ENCODE peak calls at places on chromosomes 6 and 20, in four cellular contexts. One of them, this sample, is unnamed.

GRCh38 chr20:2297352-2297717 is 1.5 kb downstream of the TGM3 start:
- DNase-seq in vagina: no peak
- DNase-seq in stomach: no peak
- DNase-seq in breast epithelium: no peak
- DNase-seq in this sample: no peak

GRCh38 chr20:25237610-25238318 is 10.1 kb upstream of the PYGB start:
- DNase-seq in breast epithelium: no peak
- DNase-seq in stomach: no peak
- DNase-seq in vagina: no peak
- DNase-seq in this sample: peak

GRCh38 chr6:15593798-15594197 is 69.0 kb downstream of the DTNBP1 start:
- DNase-seq in stomach: no peak
- DNase-seq in vagina: no peak
- DNase-seq in breast epithelium: no peak
- DNase-seq in this sample: no peak

GRCh38 chr20:47380481-47380880 is 24.0 kb upstream of the ZMYND8 start:
- DNase-seq in vagina: no peak
- DNase-seq in breast epithelium: no peak
- DNase-seq in stomach: no peak
- DNase-seq in this sample: no peak

GRCh38 chr6:159978291-159979135 is 9.6 kb downstream of the IGF2R start:
- DNase-seq in stomach: no peak
- DNase-seq in vagina: no peak
- DNase-seq in breast epithelium: no peak
- DNase-seq in this sample: peak

GRCh38 chr20:50726955-50727791 is 4.2 kb upstream of the PARD6B start:
- DNase-seq in vagina: no peak
- DNase-seq in stomach: no peak
- DNase-seq in breast epithelium: no peak
- DNase-seq in this sample: no peak

GRCh38 chr20:23152308-23152892 is 66.3 kb upstream of the CD93 start:
- DNase-seq in stomach: peak
- DNase-seq in breast epithelium: no peak
- DNase-seq in vagina: peak
- DNase-seq in this sample: peak

GRCh38 chr20:44187054-44187762 is at the start of gene JPH2:
- DNase-seq in vagina: no peak
- DNase-seq in breast epithelium: peak
- DNase-seq in stomach: peak
- DNase-seq in this sample: peak

GRCh38 chr20:56202493-56203077 is 45.9 kb upstream of the MC3R start:
- DNase-seq in stomach: no peak
- DNase-seq in vagina: no peak
- DNase-seq in breast epithelium: no peak
- DNase-seq in this sample: no peak

GRCh38 chr6:162184465-162184864 is 543.1 kb downstream of the PRKN start:
- DNase-seq in breast epithelium: no peak
- DNase-seq in vagina: no peak
- DNase-seq in stomach: no peak
- DNase-seq in this sample: no peak

GRCh38 chr20:46350201-46350985 is 42.1 kb upstream of the CDH22 start:
- DNase-seq in breast epithelium: no peak
- DNase-seq in stomach: no peak
- DNase-seq in vagina: no peak
- DNase-seq in this sample: no peak

GRCh38 chr20:31990958-31991705 is 19.1 kb upstream of the CCM2L start:
- DNase-seq in breast epithelium: no peak
- DNase-seq in stomach: no peak
- DNase-seq in vagina: no peak
- DNase-seq in this sample: no peak

GRCh38 chr6:44868335-44868668 is 459.8 kb upstream of the RUNX2 start:
- DNase-seq in stomach: no peak
- DNase-seq in vagina: no peak
- DNase-seq in breast epithelium: no peak
- DNase-seq in this sample: no peak

GRCh38 chr6:30116724-30117123 is 3.8 kb upstream of the TRIM31 start:
- DNase-seq in breast epithelium: no peak
- DNase-seq in stomach: no peak
- DNase-seq in vagina: no peak
- DNase-seq in this sample: no peak

GRCh38 chr6:19444481-19444880 is 392.7 kb upstream of the ID4 start:
- DNase-seq in breast epithelium: no peak
- DNase-seq in vagina: no peak
- DNase-seq in stomach: no peak
- DNase-seq in this sample: no peak

GRCh38 chr6:4253604-4254211 is 118.3 kb upstream of the ECI2 start:
- DNase-seq in breast epithelium: no peak
- DNase-seq in vagina: no peak
- DNase-seq in stomach: peak
- DNase-seq in this sample: no peak

GRCh38 chr6:77292564-77293546 is 170.4 kb downstream of the HTR1B start:
- DNase-seq in vagina: no peak
- DNase-seq in breast epithelium: no peak
- DNase-seq in stomach: no peak
- DNase-seq in this sample: no peak

GRCh38 chr6:111534366-111534765 is 51.3 kb upstream of the REV3L start:
- DNase-seq in stomach: peak
- DNase-seq in breast epithelium: peak
- DNase-seq in vagina: no peak
- DNase-seq in this sample: peak

GRCh38 chr20:3818155-3819151 is 1.9 kb upstream of the AP5S1 start:
- DNase-seq in breast epithelium: no peak
- DNase-seq in stomach: peak
- DNase-seq in vagina: no peak
- DNase-seq in this sample: peak

GRCh38 chr6:109103942-109104341 is 8.6 kb downstream of the CEP57L1 start:
- DNase-seq in vagina: no peak
- DNase-seq in breast epithelium: no peak
- DNase-seq in stomach: no peak
- DNase-seq in this sample: no peak

GRCh38 chr6:35687658-35688604 is 784 bp downstream of the FKBP5 start:
- DNase-seq in breast epithelium: peak
- DNase-seq in stomach: peak
- DNase-seq in vagina: no peak
- DNase-seq in this sample: peak

GRCh38 chr20:44552039-44552438 is 30.2 kb upstream of the SERINC3 start:
- DNase-seq in stomach: no peak
- DNase-seq in vagina: no peak
- DNase-seq in breast epithelium: no peak
- DNase-seq in this sample: no peak

GRCh38 chr6:38018755-38019165 is 199.2 kb downstream of the ZFAND3 start:
- DNase-seq in vagina: no peak
- DNase-seq in stomach: no peak
- DNase-seq in breast epithelium: no peak
- DNase-seq in this sample: no peak

GRCh38 chr6:129312865-129313264 is 397.1 kb downstream of the ARHGAP18 start:
- DNase-seq in vagina: no peak
- DNase-seq in stomach: no peak
- DNase-seq in breast epithelium: no peak
- DNase-seq in this sample: no peak

GRCh38 chr6:259901-260508 is 32.3 kb upstream of the DUSP22 start:
- DNase-seq in breast epithelium: no peak
- DNase-seq in stomach: no peak
- DNase-seq in vagina: no peak
- DNase-seq in this sample: no peak

GRCh38 chr20:10524643-10525042 is 89.5 kb downstream of the SLX4IP start:
- DNase-seq in vagina: no peak
- DNase-seq in breast epithelium: no peak
- DNase-seq in stomach: no peak
- DNase-seq in this sample: no peak
- TF ChIP-seq POLR2AphosphoS5 in vagina: no peak
- TF ChIP-seq POLR2AphosphoS5 in breast epithelium: no peak
- TF ChIP-seq POLR2AphosphoS5 in stomach: no peak
- TF ChIP-seq POLR2AphosphoS5 in this sample: no peak

GRCh38 chr6:33319939-33320314 is 2.4 kb upstream of the ZBTB22 start:
- DNase-seq in vagina: no peak
- DNase-seq in breast epithelium: no peak
- DNase-seq in stomach: no peak
- DNase-seq in this sample: no peak
- H3K27ac ChIP-seq in vagina: peak
- H3K27ac ChIP-seq in breast epithelium: peak
- H3K27ac ChIP-seq in stomach: peak
- H3K27ac ChIP-seq in this sample: peak

DNA sequence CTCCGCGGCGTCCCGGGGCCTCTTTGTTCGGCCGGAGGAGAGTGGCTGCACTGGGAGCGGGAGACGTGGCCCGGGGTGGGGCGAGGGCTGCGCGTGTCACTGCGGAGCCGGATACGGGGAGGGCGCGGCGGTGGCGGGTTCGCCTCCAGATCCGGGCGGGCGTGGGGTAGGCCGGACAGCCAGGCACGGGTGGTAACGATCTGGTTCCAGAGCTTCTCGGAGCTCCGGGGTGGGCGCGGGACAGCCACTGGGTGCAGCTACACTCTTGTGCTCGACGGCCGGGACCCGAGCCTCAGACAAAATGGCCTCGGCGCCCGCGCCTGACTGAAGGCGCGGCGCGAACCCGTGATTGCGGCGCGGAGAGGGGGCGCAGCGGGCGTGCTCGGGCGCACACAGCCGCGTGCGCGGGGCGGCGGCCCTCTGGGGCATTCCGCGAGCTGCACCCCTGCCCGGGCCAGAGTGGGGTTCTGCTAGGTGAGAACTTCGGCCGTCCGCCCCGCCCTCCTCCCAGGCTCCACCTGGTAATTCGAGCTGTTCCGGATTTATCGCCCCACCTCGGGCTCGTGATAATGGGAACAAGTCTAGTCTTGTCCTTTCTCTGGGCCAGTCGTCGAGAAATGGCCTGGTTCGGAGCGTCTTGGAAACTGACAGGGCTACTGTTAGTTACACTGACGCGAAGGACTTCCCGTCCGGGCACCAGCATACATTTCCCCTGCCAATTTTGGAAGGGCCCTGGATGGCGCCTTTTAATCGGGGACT is 1.0 kb downstream of the LOC128125822 start:
- DNase-seq in stomach: peak
- DNase-seq in vagina: no peak
- DNase-seq in breast epithelium: peak
- DNase-seq in this sample: peak
- TF ChIP-seq POLR2A in stomach: peak
- TF ChIP-seq POLR2A in vagina: peak
- TF ChIP-seq POLR2A in breast epithelium: peak
- TF ChIP-seq POLR2A in this sample: peak

GRCh38 chr6:21354805-21355238 is 238.7 kb upstream of the SOX4 start:
- DNase-seq in vagina: no peak
- DNase-seq in stomach: no peak
- DNase-seq in breast epithelium: no peak
- DNase-seq in this sample: no peak
- TF ChIP-seq POLR2AphosphoS5 in vagina: no peak
- TF ChIP-seq POLR2AphosphoS5 in stomach: no peak
- TF ChIP-seq POLR2AphosphoS5 in breast epithelium: no peak
- TF ChIP-seq POLR2AphosphoS5 in this sample: no peak

GRCh38 chr20:62065669-62066338 is at the start of gene TAF4:
- DNase-seq in stomach: peak
- DNase-seq in vagina: no peak
- DNase-seq in breast epithelium: peak
- DNase-seq in this sample: peak

GRCh38 chr20:62066983-62067433 is 1.3 kb upstream of the TAF4 start:
- DNase-seq in breast epithelium: peak
- DNase-seq in stomach: no peak
- DNase-seq in vagina: no peak
- DNase-seq in this sample: no peak

GRCh38 chr20:62068997-62069396 is 3.3 kb upstream of the TAF4 start:
- DNase-seq in stomach: no peak
- DNase-seq in breast epithelium: peak
- DNase-seq in vagina: no peak
- DNase-seq in this sample: no peak

GRCh38 chr20:62066339-62066982 is 780 bp upstream of the TAF4 start:
- DNase-seq in breast epithelium: peak
- DNase-seq in vagina: no peak
- DNase-seq in stomach: peak
- DNase-seq in this sample: no peak

DNA sequence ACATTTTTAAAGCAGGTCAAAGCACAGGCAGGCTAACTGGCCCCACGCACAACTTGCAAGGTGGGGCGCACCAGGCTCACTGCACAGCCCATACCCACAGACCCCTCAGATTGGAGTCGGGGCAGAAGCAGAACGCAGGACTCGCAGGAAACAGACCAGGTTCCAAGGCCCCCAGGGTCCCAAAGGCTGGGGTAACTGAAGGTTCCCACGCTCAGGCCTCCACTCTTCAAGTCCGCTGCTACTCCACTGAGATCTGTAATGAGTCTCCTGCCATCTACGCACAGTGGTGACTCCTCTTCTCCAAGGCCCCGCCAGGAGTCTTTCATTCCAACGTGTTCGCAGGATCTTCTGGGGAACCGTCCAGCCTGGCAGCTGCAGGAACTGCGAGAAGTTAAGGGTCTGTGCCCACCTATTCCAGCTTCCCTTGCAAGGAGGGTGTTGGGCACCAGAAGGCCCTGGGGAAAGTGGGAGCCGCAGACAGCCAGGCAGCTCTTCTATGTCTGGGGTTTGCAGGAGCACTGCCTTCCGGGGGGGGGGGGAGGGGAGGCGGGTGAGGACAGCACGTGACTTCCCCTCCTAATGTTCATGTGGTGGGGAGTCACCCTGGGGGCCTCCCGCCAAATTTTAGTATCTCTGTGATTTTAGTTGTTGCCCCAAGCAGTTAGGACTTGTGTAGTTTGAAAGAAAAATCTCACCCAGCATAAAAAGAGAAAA is 2.0 kb upstream of the TAF4 start:
- DNase-seq in stomach: no peak
- DNase-seq in breast epithelium: peak
- DNase-seq in vagina: no peak
- DNase-seq in this sample: no peak
- H3K27ac ChIP-seq in stomach: peak
- H3K27ac ChIP-seq in breast epithelium: no peak
- H3K27ac ChIP-seq in vagina: no peak
- H3K27ac ChIP-seq in this sample: peak

GRCh38 chr20:34088871-34089479 is 23.1 kb downstream of the EIF2S2 start:
- DNase-seq in breast epithelium: no peak
- DNase-seq in stomach: no peak
- DNase-seq in vagina: no peak
- DNase-seq in this sample: no peak

GRCh38 chr20:34085544-34086040 is 26.5 kb downstream of the EIF2S2 start:
- DNase-seq in vagina: no peak
- DNase-seq in breast epithelium: no peak
- DNase-seq in stomach: no peak
- DNase-seq in this sample: no peak

GRCh38 chr20:34090645-34091044 is 21.4 kb downstream of the EIF2S2 start:
- DNase-seq in stomach: no peak
- DNase-seq in breast epithelium: no peak
- DNase-seq in vagina: no peak
- DNase-seq in this sample: no peak

GRCh38 chr20:34089655-34090324 is 22.3 kb downstream of the EIF2S2 start:
- DNase-seq in stomach: peak
- DNase-seq in vagina: no peak
- DNase-seq in breast epithelium: no peak
- DNase-seq in this sample: peak

GRCh38 chr20:34088305-34088870 is 23.7 kb downstream of the EIF2S2 start:
- DNase-seq in stomach: no peak
- DNase-seq in vagina: no peak
- DNase-seq in breast epithelium: no peak
- DNase-seq in this sample: no peak
- TF ChIP-seq POLR2A in stomach: no peak
- TF ChIP-seq POLR2A in vagina: no peak
- TF ChIP-seq POLR2A in breast epithelium: no peak
- TF ChIP-seq POLR2A in this sample: no peak

This sample was measured in sigmoid colon.